ENCODE peak calls at places on chromosomes 4 and X, in six cellular contexts. One of them, this sample, is unnamed.
A peak's percentile ranks its signal among the peaks of the same experiment; 100 is the strongest.

GRCh38 chr4:85430697-85431096 is 44.3 kb upstream of the ARHGAP24 start:
- DNase-seq in AG08396: no peak
- DNase-seq in hepatocyte: peak; percentile 40
- DNase-seq in NCI-H510A: no peak
- DNase-seq in iris pigment epithelial cell: peak; percentile 43
- DNase-seq in RPMI8226: no peak
- DNase-seq in this sample: no peak

GRCh38 chr4:123811763-123812390 is 415.3 kb downstream of the SPRY1 start:
- DNase-seq in AG08396: no peak
- DNase-seq in hepatocyte: no peak
- DNase-seq in NCI-H510A: no peak
- DNase-seq in iris pigment epithelial cell: no peak
- DNase-seq in RPMI8226: no peak
- DNase-seq in this sample: no peak

GRCh38 chr4:37685211-37685725 is 908 bp downstream of the RELL1 start:
- DNase-seq in AG08396: no peak
- DNase-seq in hepatocyte: peak; percentile 47
- DNase-seq in NCI-H510A: no peak
- DNase-seq in iris pigment epithelial cell: peak; percentile 53
- DNase-seq in RPMI8226: peak; percentile 23
- DNase-seq in this sample: no peak

GRCh38 chr4:39114436-39114835 is 52.4 kb downstream of the KLHL5 start:
- DNase-seq in AG08396: peak; percentile 12
- DNase-seq in hepatocyte: no peak
- DNase-seq in NCI-H510A: no peak
- DNase-seq in iris pigment epithelial cell: peak; percentile 64
- DNase-seq in RPMI8226: no peak
- DNase-seq in this sample: no peak

GRCh38 chrX:1468250-1468772 is 15.6 kb upstream of the ASMTL start:
- DNase-seq in AG08396: no peak
- DNase-seq in hepatocyte: no peak
- DNase-seq in NCI-H510A: no peak
- DNase-seq in iris pigment epithelial cell: peak; percentile 23
- DNase-seq in RPMI8226: peak; percentile 97
- DNase-seq in this sample: no peak

GRCh38 chr4:54961357-54961975 is 163.9 kb downstream of the KDR start:
- DNase-seq in AG08396: peak; percentile 26
- DNase-seq in hepatocyte: peak; percentile 44
- DNase-seq in NCI-H510A: peak; percentile 27
- DNase-seq in iris pigment epithelial cell: peak; percentile 34
- DNase-seq in RPMI8226: peak; percentile 24
- DNase-seq in this sample: no peak

GRCh38 chr4:78057600-78058560 is 757 bp downstream of the FRAS1 start:
- DNase-seq in AG08396: peak; percentile 35
- DNase-seq in hepatocyte: peak; percentile 69
- DNase-seq in NCI-H510A: peak; percentile 49
- DNase-seq in iris pigment epithelial cell: peak; percentile 53
- DNase-seq in RPMI8226: no peak
- DNase-seq in this sample: no peak

GRCh38 chr4:172983014-172983413 is 185.6 kb upstream of the GALNT7 start:
- DNase-seq in AG08396: no peak
- DNase-seq in hepatocyte: no peak
- DNase-seq in NCI-H510A: no peak
- DNase-seq in iris pigment epithelial cell: peak; percentile 61
- DNase-seq in RPMI8226: no peak
- DNase-seq in this sample: no peak

GRCh38 chrX:71181558-71181909 is 36.9 kb downstream of the NLGN3 start:
- DNase-seq in AG08396: no peak
- DNase-seq in hepatocyte: no peak
- DNase-seq in NCI-H510A: no peak
- DNase-seq in iris pigment epithelial cell: no peak
- DNase-seq in RPMI8226: peak; percentile 16
- DNase-seq in this sample: no peak

GRCh38 chr4:121873604-121874003 is 3.3 kb upstream of the BBS7 start:
- DNase-seq in AG08396: no peak
- DNase-seq in hepatocyte: no peak
- DNase-seq in NCI-H510A: no peak
- DNase-seq in iris pigment epithelial cell: peak; percentile 5
- DNase-seq in RPMI8226: no peak
- DNase-seq in this sample: no peak

GRCh38 chr4:85967872-85968271 is 392.0 kb downstream of the MAPK10 start:
- DNase-seq in AG08396: peak; percentile 13
- DNase-seq in hepatocyte: no peak
- DNase-seq in NCI-H510A: no peak
- DNase-seq in iris pigment epithelial cell: peak; percentile 27
- DNase-seq in RPMI8226: no peak
- DNase-seq in this sample: no peak

GRCh38 chr4:76301068-76301774 is 5.3 kb upstream of the STBD1 start:
- DNase-seq in AG08396: peak; percentile 76
- DNase-seq in hepatocyte: peak; percentile 77
- DNase-seq in NCI-H510A: peak; percentile 55
- DNase-seq in iris pigment epithelial cell: peak; percentile 91
- DNase-seq in RPMI8226: peak; percentile 88
- DNase-seq in this sample: no peak

GRCh38 chr4:174136013-174136412 is 147.5 kb downstream of the FBXO8 start:
- DNase-seq in AG08396: no peak
- DNase-seq in hepatocyte: peak; percentile 19
- DNase-seq in NCI-H510A: no peak
- DNase-seq in iris pigment epithelial cell: no peak
- DNase-seq in RPMI8226: no peak
- DNase-seq in this sample: no peak

GRCh38 chr4:141898336-141898735 is 262.0 kb downstream of the IL15 start:
- DNase-seq in AG08396: no peak
- DNase-seq in hepatocyte: no peak
- DNase-seq in NCI-H510A: no peak
- DNase-seq in iris pigment epithelial cell: no peak
- DNase-seq in RPMI8226: no peak
- DNase-seq in this sample: no peak

GRCh38 chr4:180794352-180794751 is 1448.8 kb upstream of the TENM3 start:
- DNase-seq in AG08396: no peak
- DNase-seq in hepatocyte: no peak
- DNase-seq in NCI-H510A: no peak
- DNase-seq in iris pigment epithelial cell: no peak
- DNase-seq in RPMI8226: no peak
- DNase-seq in this sample: no peak

GRCh38 chr4:109214622-109215350 is 87.7 kb downstream of the COL25A1 start:
- DNase-seq in AG08396: no peak
- DNase-seq in hepatocyte: no peak
- DNase-seq in NCI-H510A: no peak
- DNase-seq in iris pigment epithelial cell: peak; percentile 10
- DNase-seq in RPMI8226: no peak
- DNase-seq in this sample: no peak

GRCh38 chr4:53221832-53222480 is 143.9 kb downstream of the SCFD2 start:
- DNase-seq in AG08396: no peak
- DNase-seq in hepatocyte: no peak
- DNase-seq in NCI-H510A: no peak
- DNase-seq in iris pigment epithelial cell: peak; percentile 23
- DNase-seq in RPMI8226: no peak
- DNase-seq in this sample: no peak

GRCh38 chrX:100928660-100929613 is at the start of gene XKRX:
- DNase-seq in AG08396: peak; percentile 47
- DNase-seq in hepatocyte: peak; percentile 66
- DNase-seq in NCI-H510A: peak; percentile 64
- DNase-seq in iris pigment epithelial cell: peak; percentile 15
- DNase-seq in RPMI8226: peak; percentile 77
- DNase-seq in this sample: no peak

GRCh38 chrX:36947214-36947613 is 61.0 kb upstream of the FAM47C start:
- DNase-seq in AG08396: no peak
- DNase-seq in hepatocyte: no peak
- DNase-seq in NCI-H510A: no peak
- DNase-seq in iris pigment epithelial cell: no peak
- DNase-seq in RPMI8226: no peak
- DNase-seq in this sample: no peak

GRCh38 chr4:72357908-72358307 is 211.1 kb downstream of the ADAMTS3 start:
- DNase-seq in AG08396: no peak
- DNase-seq in hepatocyte: peak; percentile 5
- DNase-seq in NCI-H510A: no peak
- DNase-seq in iris pigment epithelial cell: no peak
- DNase-seq in RPMI8226: no peak
- DNase-seq in this sample: no peak

GRCh38 chr4:37948542-37948941 is 11.7 kb upstream of the PTTG2 start:
- DNase-seq in AG08396: no peak
- DNase-seq in hepatocyte: no peak
- DNase-seq in NCI-H510A: no peak
- DNase-seq in iris pigment epithelial cell: no peak
- DNase-seq in RPMI8226: no peak
- DNase-seq in this sample: no peak

GRCh38 chr4:147117400-147117799 is 171.7 kb upstream of the TTC29 start:
- DNase-seq in AG08396: no peak
- DNase-seq in hepatocyte: peak; percentile 48
- DNase-seq in NCI-H510A: no peak
- DNase-seq in iris pigment epithelial cell: peak; percentile 37
- DNase-seq in RPMI8226: no peak
- DNase-seq in this sample: no peak

GRCh38 chr4:20589436-20589835 is 110.8 kb upstream of the PACRGL start:
- DNase-seq in AG08396: no peak
- DNase-seq in hepatocyte: peak; percentile 6
- DNase-seq in NCI-H510A: no peak
- DNase-seq in iris pigment epithelial cell: no peak
- DNase-seq in RPMI8226: no peak
- DNase-seq in this sample: peak; percentile 0

GRCh38 chrX:14832591-14832990 is 40.3 kb downstream of the FANCB start:
- DNase-seq in AG08396: no peak
- DNase-seq in hepatocyte: no peak
- DNase-seq in NCI-H510A: no peak
- DNase-seq in iris pigment epithelial cell: no peak
- DNase-seq in RPMI8226: no peak
- DNase-seq in this sample: no peak

GRCh38 chr4:98838977-98839618 is 89.8 kb downstream of the EIF4E start:
- DNase-seq in AG08396: peak; percentile 8
- DNase-seq in hepatocyte: peak; percentile 8
- DNase-seq in NCI-H510A: no peak
- DNase-seq in iris pigment epithelial cell: peak; percentile 61
- DNase-seq in RPMI8226: no peak
- DNase-seq in this sample: no peak

GRCh38 chrX:110852180-110852579 is 56.6 kb upstream of the CHRDL1 start:
- DNase-seq in AG08396: peak; percentile 12
- DNase-seq in hepatocyte: peak; percentile 19
- DNase-seq in NCI-H510A: no peak
- DNase-seq in iris pigment epithelial cell: peak; percentile 12
- DNase-seq in RPMI8226: peak; percentile 22
- DNase-seq in this sample: no peak

GRCh38 chr4:124947622-124948265 is 235.2 kb upstream of the ANKRD50 start:
- DNase-seq in AG08396: no peak
- DNase-seq in hepatocyte: no peak
- DNase-seq in NCI-H510A: no peak
- DNase-seq in iris pigment epithelial cell: peak; percentile 66
- DNase-seq in RPMI8226: peak; percentile 17
- DNase-seq in this sample: no peak

GRCh38 chr4:113871080-113871479 is 108.4 kb downstream of the ARSJ start:
- DNase-seq in AG08396: no peak
- DNase-seq in hepatocyte: no peak
- DNase-seq in NCI-H510A: no peak
- DNase-seq in iris pigment epithelial cell: no peak
- DNase-seq in RPMI8226: no peak
- DNase-seq in this sample: peak; percentile 20

GRCh38 chrX:15465896-15466651 is 27.1 kb downstream of the PIR start:
- DNase-seq in AG08396: no peak
- DNase-seq in hepatocyte: no peak
- DNase-seq in NCI-H510A: no peak
- DNase-seq in iris pigment epithelial cell: peak; percentile 47
- DNase-seq in RPMI8226: peak; percentile 8
- DNase-seq in this sample: no peak

GRCh38 chr4:25527044-25527443 is 128.6 kb upstream of the SLC34A2 start:
- DNase-seq in AG08396: no peak
- DNase-seq in hepatocyte: no peak
- DNase-seq in NCI-H510A: no peak
- DNase-seq in iris pigment epithelial cell: peak; percentile 17
- DNase-seq in RPMI8226: no peak
- DNase-seq in this sample: no peak

GRCh38 chrX:72308566-72309296 is 3.0 kb upstream of the CITED1 start:
- DNase-seq in AG08396: peak; percentile 73
- DNase-seq in hepatocyte: peak; percentile 69
- DNase-seq in NCI-H510A: peak; percentile 55
- DNase-seq in iris pigment epithelial cell: peak; percentile 69
- DNase-seq in RPMI8226: peak; percentile 65
- DNase-seq in this sample: peak; percentile 33

GRCh38 chr4:5893013-5893580 is at the start of gene CRMP1:
- DNase-seq in AG08396: peak; percentile 61
- DNase-seq in hepatocyte: peak; percentile 51
- DNase-seq in NCI-H510A: peak; percentile 64
- DNase-seq in iris pigment epithelial cell: peak; percentile 10
- DNase-seq in RPMI8226: no peak
- DNase-seq in this sample: no peak

GRCh38 chr4:121642876-121643585 is 53.7 kb downstream of the ANXA5 start:
- DNase-seq in AG08396: no peak
- DNase-seq in hepatocyte: peak; percentile 14
- DNase-seq in NCI-H510A: no peak
- DNase-seq in iris pigment epithelial cell: no peak
- DNase-seq in RPMI8226: no peak
- DNase-seq in this sample: no peak

This sample was measured in iPS DF 19.7.